ENCODE peak calls at places on chromosomes 4 and X, in four cellular contexts. B is brain microvascular endothelial cell, K is psoas muscle, C is cardiac fibroblast. L is an unnamed sample.

GRCh38 chr4:125489952-125490690 is 175.4 kb downstream of the FAT4 start:
- DNase-seq in B (no peak), C (no peak), K (no peak), L (no peak)

GRCh38 chrX:701673-702072 is 71.1 kb downstream of the SHOX start:
- DNase-seq in C (no peak), K (no peak), B (no peak), L (no peak)

GRCh38 chr4:151887151-151887815 is 126.5 kb upstream of the GATB start:
- DNase-seq in K (no peak), C (peak), B (peak), L (peak)

GRCh38 chr4:167986044-167986443 is 106.3 kb upstream of the ANXA10 start:
- DNase-seq in B (no peak), C (no peak), K (no peak), L (no peak)

GRCh38 chrX:40093586-40093985 is 4.2 kb downstream of the BCOR start:
- DNase-seq in K (no peak), C (no peak), B (no peak), L (no peak)

GRCh38 chr4:40183615-40184411 is 13.0 kb upstream of the RHOH start:
- DNase-seq in C (peak), B (no peak), K (no peak), L (peak)

GRCh38 chr4:67483868-67484602 is 61.3 kb downstream of the CENPC start:
- DNase-seq in C (peak), B (peak), K (no peak), L (peak)

GRCh38 chr4:2962099-2962455 is 1.1 kb downstream of the NOP14 start:
- DNase-seq in K (no peak), C (no peak), B (no peak), L (no peak)

GRCh38 chr4:156547439-156547838 is 424.2 kb downstream of the PDGFC start:
- DNase-seq in B (peak), K (no peak), C (peak), L (peak)

GRCh38 chrX:1468250-1468772 is 15.6 kb upstream of the ASMTL start:
- DNase-seq in K (no peak), B (no peak), C (peak), L (peak)

GRCh38 chr4:40177591-40177990 is 19.2 kb upstream of the RHOH start:
- DNase-seq in C (no peak), B (no peak), K (no peak), L (no peak)

GRCh38 chr4:124711469-124712416 is 789 bp downstream of the ANKRD50 start:
- DNase-seq in B (peak), K (no peak), C (peak), L (peak)

GRCh38 chr4:178556796-178557195 is 1114.6 kb upstream of the AGA start:
- DNase-seq in C (no peak), B (no peak), K (no peak), L (no peak)

GRCh38 chr4:41644288-41644914 is 104.1 kb downstream of the PHOX2B start:
- DNase-seq in B (peak), K (peak), C (peak), L (no peak)

GRCh38 chrX:136816970-136817369 is 36.2 kb upstream of the ARHGEF6 start:
- DNase-seq in B (no peak), K (no peak), C (peak), L (peak)

GRCh38 chr4:112526061-112526460 is 10.1 kb upstream of the NEUROG2 start:
- DNase-seq in K (no peak), B (peak), C (no peak), L (peak)

DNA sequence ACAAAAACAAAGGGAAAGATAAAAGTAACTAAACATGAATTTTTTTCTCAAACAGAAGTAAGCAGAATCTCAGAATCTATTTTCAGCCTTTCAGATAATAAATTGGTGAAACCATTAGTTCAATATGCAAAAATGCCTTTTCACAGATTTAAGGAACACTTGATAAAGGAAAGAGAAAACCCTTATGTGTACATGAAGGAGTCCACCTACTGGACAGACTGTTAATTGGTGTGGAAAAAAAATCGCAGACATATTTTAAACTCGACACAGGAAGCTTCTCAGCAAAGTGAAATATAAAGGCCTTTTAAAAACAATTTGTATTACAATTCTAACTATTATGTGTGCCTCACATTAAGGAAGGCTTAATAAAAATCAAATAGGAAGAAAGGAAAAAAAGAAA is 22.3 kb downstream of the COX7B2 start:
- DNase-seq in K (no peak), B (peak), C (peak), L (no peak)
- TF ChIP-seq CTCF in K (no peak), B (peak), C (peak), L (peak)

DNA sequence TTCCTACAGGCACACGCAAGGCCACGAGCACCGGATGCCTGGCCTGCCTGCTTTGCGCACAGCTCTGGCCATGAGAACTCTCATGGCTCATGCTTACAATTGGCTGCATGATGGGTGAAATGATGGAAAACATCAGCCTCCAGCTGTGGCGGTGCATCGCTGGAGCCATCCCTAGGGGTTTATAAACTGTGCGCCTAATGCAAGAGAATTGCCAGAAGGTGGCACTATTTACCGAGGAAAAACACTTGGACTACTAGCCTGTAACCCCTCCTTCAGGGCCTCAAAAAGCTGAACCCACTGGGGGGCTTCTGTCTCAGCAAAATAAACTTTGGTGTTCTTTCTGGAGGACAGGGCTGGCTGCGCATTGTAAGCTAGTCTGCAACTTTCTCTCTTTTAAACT is 51.9 kb downstream of the PHKA2 start:
- DNase-seq in C (peak), K (no peak), B (peak), L (no peak)
- TF ChIP-seq CTCF in C (peak), K (peak), B (peak), L (peak)

GRCh38 chrX:52874661-52875060 is 6.8 kb upstream of the XAGE3 start:
- DNase-seq in C (no peak), B (no peak), K (no peak), L (no peak)
- TF ChIP-seq CTCF in C (no peak), B (no peak), K (no peak), L (no peak)

GRCh38 chr4:7328913-7329638 is 105.7 kb downstream of the PSAPL1 start:
- DNase-seq in B (peak), C (peak), K (peak), L (peak)
- TF ChIP-seq CTCF in B (peak), C (no peak), K (no peak), L (no peak)

GRCh38 chr4:133920236-133920635 is 281.4 kb downstream of the PABPC4L start:
- DNase-seq in B (no peak), K (no peak), C (no peak), L (no peak)

DNA sequence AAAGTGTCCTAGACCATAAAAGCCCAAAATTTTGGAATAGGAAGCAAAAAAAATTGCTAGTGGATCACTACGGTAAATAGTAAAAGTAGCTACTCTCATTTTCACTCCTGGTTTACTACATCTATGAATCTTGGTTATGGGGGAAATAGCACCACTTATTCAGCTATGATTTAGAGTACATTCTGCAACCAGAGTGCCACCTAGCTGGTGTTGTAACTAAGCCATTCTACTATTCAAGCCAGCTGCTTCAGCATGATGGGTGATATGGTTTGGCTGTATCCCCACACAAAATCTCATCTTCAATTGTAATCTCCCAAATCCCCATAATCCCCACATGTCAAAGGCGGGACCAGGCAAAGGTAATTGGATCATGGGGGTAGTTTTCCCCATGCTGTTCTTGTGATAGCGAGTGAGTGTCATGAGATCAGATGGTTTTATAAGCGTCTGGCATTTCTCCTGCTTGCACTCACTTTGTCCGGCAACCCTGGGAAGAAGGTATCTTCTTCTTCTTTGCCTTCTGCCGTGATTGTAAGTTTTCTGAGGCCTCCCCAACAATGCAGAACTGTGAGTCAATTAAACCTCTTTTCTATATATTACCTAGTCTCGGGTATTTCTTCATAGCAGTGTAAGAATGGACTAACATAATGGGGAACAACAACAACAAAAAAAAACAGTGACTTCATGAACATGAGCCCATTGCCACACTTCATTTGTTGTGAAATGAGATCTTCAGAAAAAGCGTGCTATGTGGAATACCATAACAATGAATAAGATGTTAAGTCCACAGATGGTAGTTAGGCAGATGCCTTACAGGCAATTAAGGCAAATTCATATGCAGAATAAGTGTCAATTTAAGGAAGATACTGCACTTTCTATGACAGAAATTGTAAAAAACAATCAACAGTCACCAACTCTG is 280.1 kb downstream of the PABPC4L start:
- DNase-seq in C (peak), B (no peak), K (no peak), L (peak)
- TF ChIP-seq CTCF in C (no peak), B (peak), K (no peak), L (peak)

GRCh38 chr4:76990288-76991080 is 40.9 kb downstream of the SEPTIN11 start:
- DNase-seq in K (no peak), C (peak), B (peak), L (peak)
- TF ChIP-seq CTCF in K (no peak), C (no peak), B (peak), L (peak)

GRCh38 chrX:152343306-152343705 is 107.8 kb downstream of the GABRA3 start:
- DNase-seq in B (no peak), K (no peak), C (no peak), L (no peak)
- TF ChIP-seq CTCF in B (no peak), K (no peak), C (no peak), L (no peak)

GRCh38 chrX:154988719-154989118 is 33.8 kb downstream of the F8 start:
- DNase-seq in C (no peak), B (no peak), K (no peak), L (no peak)

GRCh38 chrX:154991039-154991438 is 31.5 kb downstream of the F8 start:
- DNase-seq in B (no peak), K (no peak), C (no peak), L (no peak)

GRCh38 chrX:154986826-154987575 is 35.5 kb downstream of the F8 start:
- DNase-seq in B (no peak), C (peak), K (no peak), L (no peak)

GRCh38 chrX:154990496-154990895 is 32.0 kb downstream of the F8 start:
- DNase-seq in B (no peak), K (no peak), C (no peak), L (no peak)

DNA sequence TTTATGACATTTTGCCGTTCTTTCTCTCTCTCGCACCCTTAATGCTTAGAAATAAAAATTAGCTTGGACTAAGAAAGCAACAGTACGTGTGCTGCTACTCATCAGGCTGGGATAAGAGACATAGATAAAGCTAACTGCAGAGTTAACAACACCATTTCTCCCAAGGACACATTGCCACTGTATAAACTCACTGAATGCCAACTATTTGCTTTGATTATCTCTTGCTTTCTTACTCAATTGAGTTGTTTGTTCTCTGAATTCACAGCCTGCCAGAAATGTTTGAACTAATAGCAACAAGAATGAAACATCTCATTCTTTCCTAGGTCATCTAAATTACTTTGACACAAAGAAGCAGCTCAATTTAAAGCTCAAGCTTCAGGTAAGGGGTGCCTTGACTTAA is 34.6 kb downstream of the F8 start:
- DNase-seq in B (no peak), K (no peak), C (peak), L (no peak)
- TF ChIP-seq CTCF in B (no peak), K (no peak), C (no peak), L (no peak)